ENCODE peak calls at places on chromosomes 6 and 20, in four cellular contexts. One of them, this sample, is unnamed.
A peak's percentile ranks its signal among the peaks of the same experiment; 100 is the strongest.

GRCh38 chr6:3455490-3456394 is 1.1 kb downstream of the SLC22A23 start:
- DNase-seq in heart right ventricle: peak; percentile 29
- DNase-seq in left lung: peak; percentile 80
- DNase-seq in cardiac muscle cell: no peak
- DNase-seq in this sample: peak; percentile 13

GRCh38 chr20:62501801-62502495 is 26.2 kb upstream of the GATA5 start:
- DNase-seq in heart right ventricle: no peak
- DNase-seq in left lung: no peak
- DNase-seq in cardiac muscle cell: peak; percentile 49
- DNase-seq in this sample: peak; percentile 11

GRCh38 chr6:72657798-72658197 is 35.9 kb downstream of the KCNQ5 start:
- DNase-seq in heart right ventricle: no peak
- DNase-seq in left lung: no peak
- DNase-seq in cardiac muscle cell: peak; percentile 10
- DNase-seq in this sample: no peak

GRCh38 chr6:20800229-20800628 is 266.0 kb downstream of the CDKAL1 start:
- DNase-seq in heart right ventricle: no peak
- DNase-seq in left lung: no peak
- DNase-seq in cardiac muscle cell: no peak
- DNase-seq in this sample: no peak

GRCh38 chr6:53854843-53855567 is 60.2 kb downstream of the LRRC1 start:
- DNase-seq in heart right ventricle: no peak
- DNase-seq in left lung: no peak
- DNase-seq in cardiac muscle cell: no peak
- DNase-seq in this sample: no peak

GRCh38 chr6:149985506-149985937 is 21.8 kb downstream of the ULBP1 start:
- DNase-seq in heart right ventricle: no peak
- DNase-seq in left lung: no peak
- DNase-seq in cardiac muscle cell: no peak
- DNase-seq in this sample: no peak

GRCh38 chr6:53342210-53342609 is 6.5 kb downstream of the ELOVL5 start:
- DNase-seq in heart right ventricle: no peak
- DNase-seq in left lung: no peak
- DNase-seq in cardiac muscle cell: no peak
- DNase-seq in this sample: no peak

GRCh38 chr6:68233623-68234022 is 401.5 kb upstream of the ADGRB3 start:
- DNase-seq in heart right ventricle: no peak
- DNase-seq in left lung: no peak
- DNase-seq in cardiac muscle cell: peak; percentile 27
- DNase-seq in this sample: no peak

GRCh38 chr6:1091905-1092304 is 220.0 kb upstream of the FOXQ1 start:
- DNase-seq in heart right ventricle: no peak
- DNase-seq in left lung: no peak
- DNase-seq in cardiac muscle cell: no peak
- DNase-seq in this sample: no peak

GRCh38 chr6:8536122-8536521 is 100.8 kb upstream of the SLC35B3 start:
- DNase-seq in heart right ventricle: no peak
- DNase-seq in left lung: no peak
- DNase-seq in cardiac muscle cell: no peak
- DNase-seq in this sample: no peak

GRCh38 chr20:37699202-37699601 is 5.4 kb downstream of the CTNNBL1 start:
- DNase-seq in heart right ventricle: no peak
- DNase-seq in left lung: no peak
- DNase-seq in cardiac muscle cell: peak; percentile 79
- DNase-seq in this sample: no peak

GRCh38 chr6:155274533-155274932 is 10.7 kb downstream of the CLDN20 start:
- DNase-seq in heart right ventricle: no peak
- DNase-seq in left lung: no peak
- DNase-seq in cardiac muscle cell: peak; percentile 32
- DNase-seq in this sample: no peak

GRCh38 chr20:40080059-40080652 is 608.9 kb downstream of the MAFB start:
- DNase-seq in heart right ventricle: no peak
- DNase-seq in left lung: no peak
- DNase-seq in cardiac muscle cell: no peak
- DNase-seq in this sample: no peak

GRCh38 chr6:24775520-24776058 is 852 bp downstream of the GMNN start:
- DNase-seq in heart right ventricle: no peak
- DNase-seq in left lung: no peak
- DNase-seq in cardiac muscle cell: peak; percentile 73
- DNase-seq in this sample: peak; percentile 3

GRCh38 chr6:123588546-123588895 is 48.2 kb downstream of the TRDN start:
- DNase-seq in heart right ventricle: no peak
- DNase-seq in left lung: no peak
- DNase-seq in cardiac muscle cell: no peak
- DNase-seq in this sample: no peak

GRCh38 chr6:108904731-108905130 is 56.5 kb downstream of the ARMC2 start:
- DNase-seq in heart right ventricle: no peak
- DNase-seq in left lung: no peak
- DNase-seq in cardiac muscle cell: no peak
- DNase-seq in this sample: no peak

GRCh38 chr20:24827603-24828295 is 121.3 kb upstream of the CST7 start:
- DNase-seq in heart right ventricle: no peak
- DNase-seq in left lung: no peak
- DNase-seq in cardiac muscle cell: no peak
- DNase-seq in this sample: no peak

GRCh38 chr6:119137194-119138072 is 59.0 kb upstream of the FAM184A start:
- DNase-seq in heart right ventricle: no peak
- DNase-seq in left lung: no peak
- DNase-seq in cardiac muscle cell: peak; percentile 60
- DNase-seq in this sample: no peak

GRCh38 chr6:66896415-66896814 is 1189.4 kb upstream of the EYS start:
- DNase-seq in heart right ventricle: no peak
- DNase-seq in left lung: no peak
- DNase-seq in cardiac muscle cell: no peak
- DNase-seq in this sample: no peak

GRCh38 chr6:1296542-1296941 is 15.4 kb upstream of the FOXQ1 start:
- DNase-seq in heart right ventricle: no peak
- DNase-seq in left lung: no peak
- DNase-seq in cardiac muscle cell: no peak
- DNase-seq in this sample: no peak

GRCh38 chr6:11317885-11318771 is 85.7 kb upstream of the NEDD9 start:
- DNase-seq in heart right ventricle: peak; percentile 29
- DNase-seq in left lung: no peak
- DNase-seq in cardiac muscle cell: peak; percentile 94
- DNase-seq in this sample: peak; percentile 62

GRCh38 chr20:50996901-50997830 is 25.7 kb downstream of the KCNG1 start:
- DNase-seq in heart right ventricle: no peak
- DNase-seq in left lung: no peak
- DNase-seq in cardiac muscle cell: peak; percentile 29
- DNase-seq in this sample: no peak

GRCh38 chr6:22029169-22029568 is 267.7 kb downstream of the PRL start:
- DNase-seq in heart right ventricle: no peak
- DNase-seq in left lung: no peak
- DNase-seq in cardiac muscle cell: peak; percentile 42
- DNase-seq in this sample: no peak

GRCh38 chr6:30495993-30496392 is 6.7 kb downstream of the HLA-E start:
- DNase-seq in heart right ventricle: no peak
- DNase-seq in left lung: no peak
- DNase-seq in cardiac muscle cell: no peak
- DNase-seq in this sample: no peak

GRCh38 chr20:43904195-43904594 is 10.5 kb upstream of the TOX2 start:
- DNase-seq in heart right ventricle: no peak
- DNase-seq in left lung: no peak
- DNase-seq in cardiac muscle cell: no peak
- DNase-seq in this sample: no peak

GRCh38 chr20:22581437-22582385 is 2.7 kb downstream of the FOXA2 start:
- DNase-seq in heart right ventricle: no peak
- DNase-seq in left lung: peak; percentile 68
- DNase-seq in cardiac muscle cell: no peak
- DNase-seq in this sample: no peak

GRCh38 chr20:561437-562231 is 18.0 kb upstream of the CSNK2A1 start:
- DNase-seq in heart right ventricle: peak; percentile 37
- DNase-seq in left lung: no peak
- DNase-seq in cardiac muscle cell: peak; percentile 74
- DNase-seq in this sample: peak; percentile 27

DNA sequence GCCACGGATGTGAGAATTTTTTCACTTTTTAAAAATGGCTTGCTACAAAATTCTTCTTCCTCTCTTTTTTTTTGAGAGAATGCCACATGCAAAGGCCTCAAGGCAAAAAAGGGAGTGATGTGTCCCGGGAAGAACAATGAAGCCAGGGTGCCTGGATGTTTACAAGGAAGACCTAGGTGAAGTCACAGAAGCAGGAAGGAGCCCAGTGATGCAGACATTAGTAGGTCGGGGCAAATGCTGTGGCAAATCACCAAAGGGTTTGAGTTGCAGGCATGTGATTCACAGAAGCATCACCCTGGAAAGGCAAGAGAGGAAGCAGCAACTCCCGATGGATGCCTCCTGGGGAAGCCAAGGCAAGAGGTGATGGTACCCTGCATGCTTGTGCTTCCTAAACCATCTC is 46.8 kb downstream of the FARS2 start:
- DNase-seq in heart right ventricle: no peak
- DNase-seq in left lung: no peak
- DNase-seq in cardiac muscle cell: no peak
- DNase-seq in this sample: no peak
- TF ChIP-seq CTCF in heart right ventricle: no peak
- TF ChIP-seq CTCF in left lung: no peak
- TF ChIP-seq CTCF in cardiac muscle cell: no peak
- TF ChIP-seq CTCF in this sample: no peak

GRCh38 chr20:20814685-20815084 is 102.2 kb upstream of the RALGAPA2 start:
- DNase-seq in heart right ventricle: no peak
- DNase-seq in left lung: no peak
- DNase-seq in cardiac muscle cell: no peak
- DNase-seq in this sample: no peak

GRCh38 chr20:20820780-20821495 is 108.5 kb upstream of the RALGAPA2 start:
- DNase-seq in heart right ventricle: no peak
- DNase-seq in left lung: no peak
- DNase-seq in cardiac muscle cell: no peak
- DNase-seq in this sample: no peak

GRCh38 chr20:20815711-20816455 is 103.4 kb upstream of the RALGAPA2 start:
- DNase-seq in heart right ventricle: no peak
- DNase-seq in left lung: no peak
- DNase-seq in cardiac muscle cell: no peak
- DNase-seq in this sample: no peak

GRCh38 chr20:20820104-20820503 is 107.7 kb upstream of the RALGAPA2 start:
- DNase-seq in heart right ventricle: no peak
- DNase-seq in left lung: no peak
- DNase-seq in cardiac muscle cell: peak; percentile 7
- DNase-seq in this sample: no peak

DNA sequence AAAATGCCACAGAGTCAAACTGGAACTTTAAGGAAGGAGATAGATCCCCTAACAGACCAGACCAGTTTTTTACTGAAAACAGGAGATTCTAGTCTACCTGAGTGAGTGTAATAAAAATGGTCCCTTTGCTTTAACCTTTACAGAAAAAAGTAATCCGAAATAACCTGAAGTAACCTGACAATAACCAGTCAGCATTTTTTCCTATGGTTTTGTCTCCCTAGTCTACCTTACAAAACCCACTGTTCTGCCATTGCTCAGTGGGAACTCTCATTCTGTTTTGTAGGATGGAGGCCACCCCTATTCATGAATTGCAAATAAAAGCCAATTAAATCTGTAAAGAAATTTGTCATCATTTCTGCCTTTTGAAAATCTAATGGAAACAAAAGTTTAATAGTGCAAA is 104.5 kb upstream of the RALGAPA2 start:
- DNase-seq in heart right ventricle: no peak
- DNase-seq in left lung: no peak
- DNase-seq in cardiac muscle cell: no peak
- DNase-seq in this sample: no peak
- H3K4me3 ChIP-seq in heart right ventricle: no peak overlapping the region
- H3K4me3 ChIP-seq in left lung: no peak overlapping the region
- H3K4me3 ChIP-seq in cardiac muscle cell: no peak overlapping the region
- H3K4me3 ChIP-seq in this sample: no peak overlapping the region

GRCh38 chr20:45370571-45371204 is 7.4 kb downstream of the TP53TG5 start:
- DNase-seq in heart right ventricle: no peak
- DNase-seq in left lung: no peak
- DNase-seq in cardiac muscle cell: no peak
- DNase-seq in this sample: no peak

GRCh38 chr20:45372646-45373352 is 5.3 kb downstream of the TP53TG5 start:
- DNase-seq in heart right ventricle: peak; percentile 52
- DNase-seq in left lung: peak; percentile 85
- DNase-seq in cardiac muscle cell: peak; percentile 27
- DNase-seq in this sample: no peak

GRCh38 chr20:45373353-45374100 is 4.6 kb downstream of the TP53TG5 start:
- DNase-seq in heart right ventricle: peak; percentile 92
- DNase-seq in left lung: peak; percentile 95
- DNase-seq in cardiac muscle cell: peak; percentile 88
- DNase-seq in this sample: peak; percentile 90

GRCh38 chr20:45374101-45374467 is 4.0 kb downstream of the TP53TG5 start:
- DNase-seq in heart right ventricle: no peak
- DNase-seq in left lung: no peak
- DNase-seq in cardiac muscle cell: no peak
- DNase-seq in this sample: no peak

GRCh38 chr20:45372241-45372640 is 5.9 kb downstream of the TP53TG5 start:
- DNase-seq in heart right ventricle: no peak
- DNase-seq in left lung: no peak
- DNase-seq in cardiac muscle cell: no peak
- DNase-seq in this sample: no peak
- H3K27ac ChIP-seq in heart right ventricle: no peak overlapping the region
- H3K27ac ChIP-seq in left lung: no peak overlapping the region
- H3K27ac ChIP-seq in cardiac muscle cell: no peak overlapping the region
- H3K27ac ChIP-seq in this sample: no peak overlapping the region

GRCh38 chr6:95417856-95418255 is 159.5 kb upstream of the MANEA start:
- DNase-seq in heart right ventricle: no peak
- DNase-seq in left lung: no peak
- DNase-seq in cardiac muscle cell: no peak
- DNase-seq in this sample: no peak

GRCh38 chr6:95420792-95421191 is 156.5 kb upstream of the MANEA start:
- DNase-seq in heart right ventricle: no peak
- DNase-seq in left lung: no peak
- DNase-seq in cardiac muscle cell: no peak
- DNase-seq in this sample: no peak
- TF ChIP-seq CTCF in heart right ventricle: no peak
- TF ChIP-seq CTCF in left lung: no peak
- TF ChIP-seq CTCF in cardiac muscle cell: no peak
- TF ChIP-seq CTCF in this sample: no peak

DNA sequence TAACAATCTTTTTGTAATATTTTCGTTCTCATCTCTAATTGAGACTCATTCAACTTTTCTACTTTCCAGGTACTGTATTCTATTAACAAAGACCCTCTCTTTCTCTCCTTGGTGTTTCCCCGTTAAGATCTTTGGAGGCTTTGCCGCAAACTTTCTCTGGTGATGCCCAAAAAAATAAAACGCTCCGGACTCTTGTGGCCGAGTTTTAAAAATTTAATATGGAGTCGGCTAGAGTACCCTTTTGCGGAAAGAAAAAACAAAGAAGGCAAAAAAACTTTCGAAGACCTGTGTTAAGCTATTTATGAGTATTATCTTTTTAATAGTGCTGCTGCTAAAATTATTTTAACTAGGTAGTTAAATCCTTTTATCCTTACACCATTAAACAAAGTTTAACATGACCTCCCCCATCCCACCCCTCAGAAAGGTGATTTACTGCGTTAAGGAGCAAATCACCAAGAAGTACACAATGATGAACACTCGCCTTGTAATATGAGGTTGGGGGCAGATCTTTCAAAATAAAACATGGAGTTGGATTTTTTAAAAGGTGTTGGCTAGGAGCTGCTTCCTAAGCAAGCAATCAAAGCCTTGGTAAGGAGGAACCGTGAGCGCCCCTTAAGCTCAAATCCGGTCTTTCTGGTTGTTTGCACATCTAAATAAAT is 10.0 kb downstream of the SIM1 start:
- DNase-seq in heart right ventricle: no peak
- DNase-seq in left lung: no peak
- DNase-seq in cardiac muscle cell: no peak
- DNase-seq in this sample: no peak
- H3K4me3 ChIP-seq in heart right ventricle: no peak overlapping the region
- H3K4me3 ChIP-seq in left lung: no peak overlapping the region
- H3K4me3 ChIP-seq in cardiac muscle cell: no peak overlapping the region
- H3K4me3 ChIP-seq in this sample: no peak overlapping the region